ENCODE peak calls at places on chromosomes 5 and 9, in eight cellular contexts. E is ELR; N is CMK; U is stimulated activated CD4-positive, alpha-beta T cell treated with anti-CD3 and anti-CD28 coated beads, Interleukin-1b, Interleukin-23, amount 100 ng/mL, for 24 hours; M is PC-3; P is T-helper 1 cell; Z is RCC 7860; T is fibroblast of lung. Q is an unnamed sample.

GRCh38 chr5:40485021-40485998 is 194.4 kb upstream of the PTGER4 start:
- DNase-seq in E (no peak), N (no peak), U (no peak), M (no peak), P (no peak), Z (no peak), T (peak), Q (no peak)

GRCh38 chr9:130073373-130073772 is 19.7 kb downstream of the GPR107 start:
- DNase-seq in E (peak), N (no peak), U (no peak), M (no peak), P (no peak), Z (peak), T (peak), Q (no peak)

GRCh38 chr9:137657606-137658005 is 38.8 kb downstream of the EHMT1 start:
- DNase-seq in E (no peak), N (no peak), U (no peak), M (no peak), P (no peak), Z (no peak), T (no peak), Q (no peak)

GRCh38 chr9:116342071-116342470 is 188.5 kb downstream of the PAPPA start:
- DNase-seq in E (no peak), N (no peak), U (no peak), M (no peak), P (no peak), Z (no peak), T (no peak), Q (no peak)

GRCh38 chr9:133048595-133048994 is 13.2 kb upstream of the CEL start:
- DNase-seq in E (peak), N (no peak), U (no peak), M (peak), P (no peak), Z (peak), T (no peak), Q (peak)

GRCh38 chr5:5066276-5067186 is 73.6 kb upstream of the ADAMTS16 start:
- DNase-seq in E (no peak), N (no peak), U (no peak), M (no peak), P (no peak), Z (no peak), T (no peak), Q (no peak)

GRCh38 chr9:96382839-96383164 is 709 bp downstream of the SLC35D2 start:
- DNase-seq in E (no peak), N (no peak), U (no peak), M (no peak), P (no peak), Z (no peak), T (peak), Q (no peak)

GRCh38 chr9:130352081-130352480 is 86.5 kb downstream of the HMCN2 start:
- DNase-seq in E (no peak), N (no peak), U (no peak), M (peak), P (no peak), Z (peak), T (no peak), Q (no peak)

GRCh38 chr5:169836835-169837234 is 143.5 kb downstream of the INSYN2B start:
- DNase-seq in E (no peak), N (no peak), U (no peak), M (no peak), P (no peak), Z (no peak), T (no peak), Q (no peak)

GRCh38 chr9:73143606-73144328 is 7.9 kb upstream of the ANXA1 start:
- DNase-seq in E (peak), N (no peak), U (no peak), M (peak), P (no peak), Z (peak), T (peak), Q (peak)

GRCh38 chr9:76667521-76667957 is 96.7 kb upstream of the PCA3 start:
- DNase-seq in E (peak), N (no peak), U (no peak), M (no peak), P (no peak), Z (peak), T (peak), Q (peak)

GRCh38 chr9:135478858-135479468 is 619 bp upstream of the PPP1R26 start:
- DNase-seq in E (peak), N (no peak), U (no peak), M (peak), P (no peak), Z (no peak), T (peak), Q (peak)

GRCh38 chr9:88814521-88815101 is 176.7 kb upstream of the S1PR3 start:
- DNase-seq in E (no peak), N (no peak), U (no peak), M (no peak), P (no peak), Z (no peak), T (peak), Q (peak)

GRCh38 chr5:154773314-154773713 is 18.1 kb downstream of the LARP1 start:
- DNase-seq in E (no peak), N (no peak), U (no peak), M (no peak), P (no peak), Z (no peak), T (no peak), Q (no peak)

GRCh38 chr9:137421838-137422667 is 909 bp downstream of the EXD3 start:
- DNase-seq in E (peak), N (no peak), U (no peak), M (no peak), P (no peak), Z (no peak), T (no peak), Q (no peak)

GRCh38 chr5:125987677-125988255 is 435.4 kb upstream of the GRAMD2B start:
- DNase-seq in E (no peak), N (no peak), U (no peak), M (no peak), P (no peak), Z (no peak), T (no peak), Q (no peak)

GRCh38 chr9:136225748-136226679 is 19.6 kb downstream of the QSOX2 start:
- DNase-seq in E (peak), N (no peak), U (peak), M (peak), P (peak), Z (peak), T (peak), Q (peak)

GRCh38 chr5:72149742-72150141 is 42.5 kb downstream of the MAP1B start:
- DNase-seq in E (no peak), N (no peak), U (no peak), M (no peak), P (no peak), Z (no peak), T (peak), Q (no peak)

GRCh38 chr9:99264070-99264469 is 42.0 kb downstream of the SEC61B start:
- DNase-seq in E (peak), N (no peak), U (no peak), M (peak), P (no peak), Z (no peak), T (peak), Q (no peak)

Q was measured in AG08396.